ENCODE peak calls at places on chromosomes 12 and 14, in nine cellular contexts. Q, H, C, I, E, D, V, L and X are unnamed samples.

GRCh38 chr12:99035776-99036175 is 390.7 kb downstream of the APAF1 start:
- DNase-seq in Q (no peak), H (no peak), C (no peak), I (no peak), E (no peak), D (no peak), V (no peak), L (no peak), X (no peak)

GRCh38 chr14:61337893-61338292 is 16.5 kb downstream of the PRKCH start:
- DNase-seq in Q (no peak), H (no peak), C (no peak), I (no peak), E (no peak), D (peak), V (no peak), L (no peak), X (no peak)

GRCh38 chr12:78194448-78194847 is 363.8 kb downstream of the NAV3 start:
- DNase-seq in Q (no peak), H (no peak), C (no peak), I (peak), E (peak), D (no peak), V (peak), L (peak), X (peak)

GRCh38 chr12:71183018-71183417 is 25.2 kb upstream of the TSPAN8 start:
- DNase-seq in Q (no peak), H (no peak), C (no peak), I (peak), E (no peak), D (no peak), V (no peak), L (peak), X (peak)

GRCh38 chr12:4281173-4281654 is 7.7 kb downstream of the CCND2 start:
- DNase-seq in Q (no peak), H (no peak), C (no peak), I (peak), E (no peak), D (no peak), V (no peak), L (peak), X (no peak)

GRCh38 chr12:132227156-132227555 is 82.9 kb downstream of the NOC4L start:
- DNase-seq in Q (no peak), H (no peak), C (peak), I (no peak), E (no peak), D (no peak), V (no peak), L (no peak), X (no peak)

GRCh38 chr12:95959107-95959506 is 16.0 kb downstream of the AMDHD1 start:
- DNase-seq in Q (no peak), H (peak), C (no peak), I (peak), E (no peak), D (no peak), V (peak), L (peak), X (peak)

GRCh38 chr12:98998697-98999299 is 353.7 kb downstream of the APAF1 start:
- DNase-seq in Q (no peak), H (peak), C (no peak), I (peak), E (peak), D (peak), V (peak), L (peak), X (peak)

GRCh38 chr12:49959570-49960473 is 1.9 kb upstream of the AQP5 start:
- DNase-seq in Q (no peak), H (no peak), C (no peak), I (peak), E (no peak), D (peak), V (no peak), L (peak), X (no peak)

GRCh38 chr14:30484976-30485375 is 74.0 kb upstream of the G2E3 start:
- DNase-seq in Q (no peak), H (no peak), C (no peak), I (no peak), E (no peak), D (no peak), V (no peak), L (no peak), X (no peak)

GRCh38 chr12:32483499-32483898 is 84.1 kb downstream of the FGD4 start:
- DNase-seq in Q (no peak), H (no peak), C (no peak), I (no peak), E (no peak), D (no peak), V (no peak), L (peak), X (no peak)

GRCh38 chr12:46516238-46516932 is 143.8 kb upstream of the SLC38A2 start:
- DNase-seq in Q (no peak), H (no peak), C (no peak), I (no peak), E (no peak), D (no peak), V (no peak), L (no peak), X (no peak)

GRCh38 chr12:90163975-90164374 is 455.3 kb upstream of the ATP2B1 start:
- DNase-seq in Q (no peak), H (no peak), C (no peak), I (no peak), E (no peak), D (peak), V (no peak), L (peak), X (no peak)

GRCh38 chr12:98127336-98127679 is 388.1 kb upstream of the TMPO start:
- DNase-seq in Q (no peak), H (no peak), C (no peak), I (no peak), E (no peak), D (no peak), V (no peak), L (no peak), X (no peak)

GRCh38 chr12:100578923-100579322 is 5.4 kb downstream of the GAS2L3 start:
- DNase-seq in Q (no peak), H (no peak), C (no peak), I (no peak), E (no peak), D (no peak), V (no peak), L (no peak), X (no peak)

GRCh38 chr14:58777541-58777979 is 139.8 kb downstream of the DACT1 start:
- DNase-seq in Q (no peak), H (no peak), C (no peak), I (no peak), E (no peak), D (no peak), V (peak), L (no peak), X (no peak)

GRCh38 chr14:93207468-93208308 is 632 bp downstream of the UBR7 start:
- DNase-seq in Q (peak), H (peak), C (no peak), I (peak), E (no peak), D (no peak), V (peak), L (peak), X (peak)

GRCh38 chr12:98503343-98503592 is 12.1 kb upstream of the TMPO start:
- DNase-seq in Q (peak), H (peak), C (peak), I (peak), E (peak), D (peak), V (peak), L (peak), X (peak)

GRCh38 chr12:57766464-57767311 is at the start of gene CYP27B1:
- DNase-seq in Q (peak), H (peak), C (no peak), I (peak), E (no peak), D (no peak), V (peak), L (peak), X (peak)

GRCh38 chr14:71444030-71444822 is 488.0 kb upstream of the RGS6 start:
- DNase-seq in Q (no peak), H (no peak), C (no peak), I (no peak), E (no peak), D (no peak), V (no peak), L (no peak), X (no peak)

GRCh38 chr14:99274346-99275221 is 2.6 kb upstream of the BCL11B start:
- DNase-seq in Q (peak), H (peak), C (peak), I (peak), E (no peak), D (peak), V (peak), L (peak), X (peak)

GRCh38 chr12:110600254-110600653 is 13.7 kb upstream of the TCTN1 start:
- DNase-seq in Q (no peak), H (peak), C (no peak), I (peak), E (no peak), D (peak), V (peak), L (peak), X (peak)

GRCh38 chr12:40801861-40802260 is 109.6 kb downstream of the CNTN1 start:
- DNase-seq in Q (no peak), H (no peak), C (no peak), I (no peak), E (no peak), D (no peak), V (no peak), L (no peak), X (no peak)

GRCh38 chr14:92356677-92357076 is 33.7 kb downstream of the SLC24A4 start:
- DNase-seq in Q (no peak), H (no peak), C (no peak), I (no peak), E (no peak), D (no peak), V (no peak), L (no peak), X (no peak)

GRCh38 chr12:93707836-93708235 is 30.7 kb downstream of the CRADD start:
- DNase-seq in Q (no peak), H (no peak), C (no peak), I (no peak), E (no peak), D (no peak), V (peak), L (peak), X (peak)

GRCh38 chr14:96574633-96575191 is 72.5 kb downstream of the PAPOLA start:
- DNase-seq in Q (no peak), H (no peak), C (no peak), I (peak), E (peak), D (no peak), V (peak), L (peak), X (peak)

GRCh38 chr12:128961957-128962356 is 108.7 kb downstream of the GLT1D1 start:
- DNase-seq in Q (no peak), H (no peak), C (no peak), I (no peak), E (no peak), D (no peak), V (no peak), L (no peak), X (no peak)

GRCh38 chr12:68011882-68012207 is 22.6 kb downstream of the IFNG-AS1 start:
- DNase-seq in Q (no peak), H (no peak), C (no peak), I (peak), E (peak), D (peak), V (peak), L (peak), X (peak)
- H3K4me3 ChIP-seq in Q (no peak), H (no peak), C (no peak), I (no peak), E (no peak), D (no peak), V (no peak), L (no peak), X (no peak)

GRCh38 chr14:22870811-22871199 is 735 bp upstream of the LRP10 start:
- DNase-seq in Q (no peak), H (no peak), C (no peak), I (no peak), E (no peak), D (no peak), V (no peak), L (no peak), X (no peak)
- H3K4me3 ChIP-seq in Q (peak), H (peak), C (peak), I (peak), E (peak), D (peak), V (peak), L (peak), X (peak)

GRCh38 chr12:120230974-120231315 is 30.0 kb upstream of the RPLP0 start:
- DNase-seq in Q (no peak), H (no peak), C (no peak), I (no peak), E (no peak), D (no peak), V (no peak), L (no peak), X (no peak)
- H3K4me3 ChIP-seq in Q (no peak), H (peak), C (peak), I (no peak), E (peak), D (no peak), V (no peak), L (no peak), X (peak)

DNA sequence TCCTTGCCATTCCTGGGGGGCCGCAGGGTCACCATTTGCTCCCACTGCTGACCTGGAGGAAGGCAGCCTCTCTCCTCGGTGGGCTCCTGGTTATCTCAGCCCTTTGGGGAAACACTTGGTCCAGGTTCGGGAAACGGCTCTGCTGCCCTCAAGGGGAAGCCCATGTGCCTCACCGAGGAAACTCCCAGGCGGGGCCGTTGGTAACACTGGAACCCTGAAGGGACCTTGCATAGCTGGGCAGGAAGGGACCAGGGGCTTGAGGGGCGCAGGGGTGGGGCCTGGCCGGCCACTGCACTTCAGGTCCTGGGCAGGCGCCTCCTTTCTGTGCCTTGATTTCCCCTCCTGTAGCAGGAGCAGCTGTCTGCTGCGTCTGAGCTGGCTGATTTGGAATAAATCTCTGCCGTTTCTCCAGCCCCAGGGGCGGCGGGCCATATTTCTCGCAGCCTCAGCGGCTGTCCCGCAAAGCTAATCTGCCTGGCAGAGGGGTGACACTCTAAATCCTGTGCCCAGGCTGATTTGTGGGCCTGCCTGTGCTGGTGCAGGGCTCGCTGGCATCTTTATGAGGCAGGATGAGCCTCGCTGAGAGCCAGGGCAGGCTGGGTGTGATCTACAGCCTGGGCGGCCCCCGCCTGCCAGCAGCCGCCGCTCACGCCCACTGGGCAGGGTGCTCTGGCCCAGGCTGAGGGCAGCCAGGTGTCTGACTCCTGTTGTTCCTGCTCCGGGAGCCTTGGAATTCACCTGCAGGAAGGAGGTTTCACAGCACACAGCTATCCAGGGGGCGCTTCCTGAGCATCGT is 49.7 kb downstream of the KIF26A start:
- DNase-seq in Q (no peak), H (no peak), C (peak), I (no peak), E (no peak), D (no peak), V (no peak), L (no peak), X (no peak)
- H3K4me3 ChIP-seq in Q (no peak), H (no peak), C (no peak), I (no peak), E (no peak), D (no peak), V (no peak), L (no peak), X (no peak)

DNA sequence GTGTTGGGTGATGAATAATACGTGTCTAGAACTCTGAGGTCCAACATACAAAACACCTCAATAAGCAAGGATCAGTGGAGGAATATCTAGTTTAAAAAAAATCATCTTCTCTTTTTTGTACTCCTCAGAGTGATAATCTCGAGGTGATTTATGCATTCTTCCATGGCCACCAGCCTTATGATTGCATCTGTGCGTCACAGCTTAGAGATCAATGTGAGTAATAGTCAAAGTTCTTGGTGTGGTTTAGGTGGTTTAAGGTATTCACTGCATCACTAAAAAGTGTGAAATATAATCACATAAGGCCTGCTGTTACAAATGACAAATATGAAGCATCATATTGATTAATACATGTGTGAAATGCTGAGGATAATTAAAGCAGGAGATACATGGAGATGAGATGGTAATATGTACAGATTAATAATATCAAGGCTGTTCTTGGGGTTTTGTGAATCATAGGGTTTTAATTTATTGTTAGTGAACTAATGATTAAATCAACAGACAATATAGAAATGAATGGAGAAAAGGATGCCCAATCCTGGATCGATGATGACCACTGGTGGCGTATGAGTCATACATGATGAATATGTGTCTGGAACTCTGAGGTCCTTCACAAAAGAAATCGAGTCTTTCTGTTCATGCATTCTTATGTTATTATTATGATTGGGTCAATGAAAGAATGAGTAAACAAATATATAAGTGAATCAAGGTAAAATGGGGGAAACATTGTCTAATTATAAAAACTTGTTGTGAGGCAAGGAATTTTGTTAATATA is 68.8 kb upstream of the RTL1 start:
- DNase-seq in Q (no peak), H (no peak), C (no peak), I (no peak), E (no peak), D (no peak), V (no peak), L (peak), X (no peak)
- H3K4me3 ChIP-seq in Q (no peak), H (no peak), C (no peak), I (no peak), E (no peak), D (no peak), V (no peak), L (no peak), X (no peak)